ENCODE peak calls at places on chromosomes 2 and 18, in seven cellular contexts. C, B, H, L, Z, D and N are unnamed samples.

GRCh38 chr18:58355243-58355642 is 273.6 kb downstream of the ALPK2 start:
- DNase-seq in C (no peak), B (no peak), H (no peak), L (no peak), Z (no peak), D (no peak), N (no peak)

GRCh38 chr2:96103906-96104861 is 12.2 kb downstream of the ADRA2B start:
- DNase-seq in C (no peak), B (no peak), H (no peak), L (no peak), Z (no peak), D (no peak), N (no peak)

GRCh38 chr2:181164699-181165098 is 184.3 kb downstream of the UBE2E3 start:
- DNase-seq in C (no peak), B (no peak), H (no peak), L (no peak), Z (no peak), D (no peak), N (no peak)

GRCh38 chr2:27186613-27187345 is 25.1 kb upstream of the ATRAID start:
- DNase-seq in C (no peak), B (no peak), H (no peak), L (no peak), Z (no peak), D (no peak), N (no peak)

GRCh38 chr2:240788482-240788881 is 31.5 kb downstream of the KIF1A start:
- DNase-seq in C (no peak), B (no peak), H (no peak), L (no peak), Z (no peak), D (no peak), N (no peak)

GRCh38 chr18:51278045-51278649 is 80.7 kb upstream of the MEX3C start:
- DNase-seq in C (peak; percentile 32), B (peak; percentile 57), H (peak; percentile 47), L (no peak), Z (no peak), D (peak; percentile 27), N (peak; percentile 8)

GRCh38 chr18:31614044-31614443 is 22.4 kb downstream of the TTR start:
- DNase-seq in C (no peak), B (no peak), H (no peak), L (no peak), Z (no peak), D (no peak), N (no peak)

GRCh38 chr2:196677404-196677803 is 37.9 kb downstream of the CCDC150 start:
- DNase-seq in C (no peak), B (no peak), H (no peak), L (no peak), Z (no peak), D (no peak), N (no peak)

GRCh38 chr18:47754311-47755101 is 176.0 kb downstream of the SMAD2 start:
- DNase-seq in C (peak; percentile 72), B (peak; percentile 37), H (peak; percentile 23), L (peak; percentile 21), Z (no peak), D (peak; percentile 71), N (no peak)

GRCh38 chr2:189440644-189440946 is 679 bp upstream of the WDR75 start:
- DNase-seq in C (no peak), B (no peak), H (no peak), L (no peak), Z (no peak), D (no peak), N (no peak)

GRCh38 chr2:62216616-62217015 is 20.7 kb downstream of the B3GNT2 start:
- DNase-seq in C (no peak), B (no peak), H (peak; percentile 55), L (peak; percentile 93), Z (no peak), D (no peak), N (no peak)

GRCh38 chr2:8149985-8150547 is 531.8 kb upstream of the ID2 start:
- DNase-seq in C (no peak), B (no peak), H (no peak), L (no peak), Z (no peak), D (no peak), N (no peak)

GRCh38 chr2:176104338-176105077 is 2.6 kb upstream of the HOXD11 start:
- DNase-seq in C (no peak), B (no peak), H (no peak), L (no peak), Z (no peak), D (no peak), N (no peak)

GRCh38 chr18:12048827-12049175 is 44.8 kb upstream of the ANKRD62 start:
- DNase-seq in C (no peak), B (no peak), H (no peak), L (no peak), Z (no peak), D (no peak), N (no peak)

GRCh38 chr2:234309431-234309830 is 187.4 kb downstream of the ARL4C start:
- DNase-seq in C (no peak), B (no peak), H (no peak), L (no peak), Z (no peak), D (no peak), N (no peak)

GRCh38 chr2:25125189-25125588 is 43.2 kb downstream of the POMC start:
- DNase-seq in C (no peak), B (no peak), H (no peak), L (no peak), Z (no peak), D (no peak), N (no peak)

GRCh38 chr2:132547089-132547687 is 122.8 kb downstream of the LYPD1 start:
- DNase-seq in C (peak; percentile 55), B (peak; percentile 36), H (peak; percentile 59), L (peak; percentile 56), Z (peak; percentile 8), D (peak; percentile 29), N (peak; percentile 87)

GRCh38 chr2:216536725-216537124 is 38.1 kb downstream of the RPL37A start:
- DNase-seq in C (no peak), B (no peak), H (no peak), L (no peak), Z (no peak), D (no peak), N (no peak)

GRCh38 chr2:177231270-177231669 is 18.7 kb downstream of the HNRNPA3 start:
- DNase-seq in C (no peak), B (no peak), H (no peak), L (no peak), Z (no peak), D (no peak), N (no peak)
- TF ChIP-seq POLR2AphosphoS5 in C (no peak), B (no peak), H (no peak), L (no peak), Z (no peak), D (no peak), N (no peak)

DNA sequence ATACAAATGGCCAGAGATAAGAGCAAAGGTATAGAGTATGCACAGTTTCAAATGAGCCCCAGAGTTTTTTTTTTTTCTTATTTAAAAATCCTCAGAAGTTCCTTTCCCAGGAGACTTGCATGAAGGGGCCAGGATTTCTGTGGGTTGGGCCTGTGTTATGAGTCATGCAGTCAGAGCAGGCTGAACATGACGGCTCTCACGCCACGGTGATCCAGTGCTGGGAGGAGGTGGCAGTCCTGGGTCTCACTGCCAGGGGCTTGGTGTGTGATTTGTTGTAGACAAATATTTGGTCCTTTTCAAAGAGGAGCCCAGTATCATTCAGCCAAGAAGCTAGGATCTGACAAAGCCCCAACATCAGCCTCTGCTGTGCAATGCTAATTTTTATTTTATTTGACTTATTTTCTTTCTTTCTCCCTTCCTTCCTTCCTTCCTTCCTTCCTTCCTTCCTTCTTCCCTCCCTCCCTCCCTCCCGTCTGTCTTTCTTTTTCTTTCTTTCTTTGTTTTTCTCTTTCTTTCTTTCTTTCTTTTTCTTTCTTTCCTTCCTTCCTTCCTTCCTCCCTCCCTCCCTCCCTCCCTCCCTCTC is 10.4 kb upstream of the KCNE4 start:
- DNase-seq in C (peak; percentile 69), B (peak; percentile 71), H (no peak), L (peak; percentile 92), Z (no peak), D (no peak), N (peak; percentile 88)
- H3K9ac ChIP-seq in C (no peak overlapping the region), B (peak overlapping the region; percentile 28), H (no peak overlapping the region), L (no peak overlapping the region), Z (no peak overlapping the region), D (no peak overlapping the region), N (peak overlapping the region; percentile 66)

GRCh38 chr2:84175340-84175739 is 283.7 kb downstream of the SUCLG1 start:
- DNase-seq in C (no peak), B (no peak), H (no peak), L (no peak), Z (no peak), D (no peak), N (no peak)
- TF ChIP-seq EZH2 in C (no peak), B (no peak), H (no peak), L (no peak), Z (no peak), D (no peak), N (no peak)

DNA sequence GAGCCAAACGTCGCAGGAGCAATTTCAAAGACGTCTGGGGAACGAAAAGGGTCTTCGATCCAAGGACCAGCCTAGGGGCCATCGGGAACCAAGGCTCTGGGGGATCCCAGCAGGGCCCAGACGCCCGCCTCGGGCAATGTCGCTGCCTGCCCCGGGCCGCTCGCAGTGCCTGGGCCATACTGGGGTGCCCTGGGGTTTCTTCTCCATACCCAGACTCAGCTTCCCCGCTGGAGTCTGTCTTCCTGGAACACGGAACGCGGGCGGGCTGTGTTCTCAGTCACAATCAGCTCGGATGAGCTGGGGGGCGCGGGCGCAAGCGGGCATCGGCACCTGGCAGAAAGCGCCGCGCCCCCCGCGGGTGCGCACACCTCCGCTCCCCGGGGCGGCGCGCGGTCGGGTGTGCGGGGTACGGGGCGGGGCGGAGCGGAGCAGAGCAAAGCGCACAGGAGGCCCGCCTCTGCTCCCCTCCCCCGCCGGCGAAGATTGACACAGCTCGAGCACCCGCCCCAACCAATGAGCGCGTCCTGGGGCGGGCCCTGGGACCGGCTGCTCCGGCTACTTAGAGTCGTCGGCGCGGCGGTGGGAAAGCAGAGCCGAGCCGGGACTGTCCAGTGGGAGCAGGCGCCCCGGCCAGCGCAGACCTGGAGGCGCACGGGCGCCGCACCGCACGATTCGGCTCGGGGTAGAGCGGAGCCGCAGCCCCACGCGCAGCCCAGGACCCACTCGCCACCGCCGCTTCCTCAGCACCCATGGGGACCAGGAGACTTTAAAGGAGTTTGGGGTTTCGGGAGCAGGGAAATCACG is at the start of gene LRATD1:
- DNase-seq in C (peak; percentile 65), B (no peak), H (peak; percentile 50), L (peak; percentile 22), Z (no peak), D (peak; percentile 61), N (no peak)
- TF ChIP-seq POLR2AphosphoS5 in C (no peak), B (no peak), H (no peak), L (no peak), Z (no peak), D (no peak), N (no peak)

DNA sequence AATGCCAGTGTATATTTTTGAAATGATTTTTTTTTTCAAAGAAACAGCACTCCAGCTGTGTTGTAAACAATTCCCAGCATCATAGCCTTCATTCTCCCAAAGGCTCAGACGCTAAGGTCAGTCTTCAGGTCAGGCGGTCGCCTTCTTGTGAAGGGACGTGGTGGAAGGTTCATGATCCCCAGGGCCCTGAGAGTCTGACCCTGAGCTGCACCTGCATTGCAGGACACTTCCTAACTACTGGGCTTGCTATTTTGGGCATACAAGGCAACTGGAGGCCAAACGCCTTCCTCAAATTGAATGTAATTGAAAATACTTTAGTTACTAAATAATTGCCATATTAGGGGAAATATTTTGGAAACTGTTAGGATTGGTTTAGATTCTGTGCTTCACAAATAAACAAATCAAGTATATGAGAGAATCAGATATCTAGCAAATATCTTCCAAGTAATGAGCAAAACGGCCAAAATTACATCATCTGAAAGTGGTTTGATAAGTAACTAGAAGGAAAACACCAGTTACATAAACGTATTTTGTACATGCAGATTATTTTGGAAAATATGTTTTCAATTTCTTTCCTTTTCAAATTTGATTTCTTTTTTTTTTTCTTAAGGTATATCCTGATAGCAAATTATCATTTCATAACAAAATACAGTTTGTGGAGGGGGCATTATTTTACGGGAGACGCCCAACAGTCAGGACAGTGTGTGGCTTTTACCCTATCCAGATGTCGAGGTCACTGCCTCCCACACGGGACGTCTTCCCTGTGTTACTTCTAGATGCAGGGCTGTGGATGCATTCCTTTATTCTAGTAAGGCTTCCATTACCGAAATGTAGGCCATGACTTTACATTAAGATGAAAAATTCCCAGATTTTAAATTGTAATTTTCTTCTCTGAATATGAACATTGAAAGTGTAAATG is 136.0 kb downstream of the ATP9B start:
- DNase-seq in C (no peak), B (no peak), H (no peak), L (no peak), Z (no peak), D (no peak), N (no peak)
- H3K9ac ChIP-seq in C (no peak overlapping the region), B (no peak overlapping the region), H (no peak overlapping the region), L (no peak overlapping the region), Z (no peak overlapping the region), D (no peak overlapping the region), N (no peak overlapping the region)